ENCODE peak calls at places on chromosomes 4 and X, in ten cellular contexts. P is psoas muscle; R is heart left ventricle; I is HCT116; F is Karpas-422; U is mammary epithelial cell; J is colonic mucosa; L is tibial artery; T is CD4-positive, alpha-beta memory T cell; Y is adipocyte. H is an unnamed sample.
A peak's percentile ranks its signal among the peaks of the same experiment; 100 is the strongest.

GRCh38 chr4:101464596-101464995 is 117.3 kb upstream of the PPP3CA start:
- DNase-seq in J (no peak), Y (no peak), T (no peak), U (no peak), I (no peak), P (no peak), F (no peak), L (no peak), R (no peak), H (no peak)

GRCh38 chrX:123504630-123505270 is 228.1 kb downstream of the THOC2 start:
- DNase-seq in T (no peak), L (no peak), J (no peak), U (no peak), Y (no peak), P (no peak), F (no peak), R (no peak), I (no peak), H (no peak)

GRCh38 chrX:19064175-19064574 is 58.1 kb downstream of the ADGRG2 start:
- DNase-seq in R (no peak), L (no peak), Y (no peak), T (no peak), P (no peak), I (no peak), U (no peak), J (no peak), F (no peak), H (no peak)

GRCh38 chrX:16267431-16267830 is 100.2 kb downstream of the MAGEB17 start:
- DNase-seq in U (no peak), J (no peak), I (no peak), Y (no peak), L (no peak), T (no peak), P (no peak), F (no peak), R (no peak), H (no peak)

GRCh38 chr4:48687313-48687712 is 92.8 kb downstream of the FRYL start:
- DNase-seq in T (no peak), P (no peak), Y (no peak), U (no peak), L (no peak), I (no peak), J (no peak), R (no peak), F (no peak), H (no peak)

GRCh38 chrX:123878177-123878576 is 18.3 kb downstream of the XIAP start:
- DNase-seq in T (peak; percentile 30), Y (no peak), F (peak; percentile 64), J (no peak), U (no peak), P (no peak), I (no peak), L (no peak), R (no peak), H (no peak)

GRCh38 chr4:154506253-154506652 is 14.7 kb upstream of the DCHS2 start:
- DNase-seq in F (peak; percentile 73), R (no peak), Y (peak; percentile 74), U (peak; percentile 33), T (no peak), P (no peak), I (peak; percentile 13), L (no peak), J (no peak), H (no peak)

GRCh38 chr4:55424791-55425190 is 29.0 kb downstream of the TMEM165 start:
- DNase-seq in L (no peak), Y (no peak), I (no peak), T (no peak), F (no peak), R (no peak), P (no peak), J (no peak), U (no peak), H (no peak)

GRCh38 chr4:90103991-90104390 is 23.2 kb upstream of the CCSER1 start:
- DNase-seq in U (no peak), P (no peak), Y (no peak), I (no peak), L (no peak), F (no peak), T (no peak), J (no peak), R (no peak), H (no peak)

GRCh38 chrX:101407167-101407747 is 468 bp downstream of the GLA start:
- DNase-seq in T (no peak), J (no peak), R (no peak), L (no peak), Y (no peak), P (no peak), F (peak; percentile 66), U (no peak), I (no peak), H (no peak)

GRCh38 chr4:125125256-125125655 is 189.5 kb upstream of the FAT4 start:
- DNase-seq in U (no peak), J (no peak), F (no peak), L (no peak), R (no peak), P (no peak), I (no peak), Y (peak; percentile 43), T (no peak), H (no peak)

GRCh38 chr4:2848449-2848848 is 4.8 kb downstream of the ADD1 start:
- DNase-seq in T (no peak), J (no peak), Y (no peak), R (no peak), U (peak; percentile 16), L (no peak), P (no peak), F (no peak), I (no peak), H (no peak)

GRCh38 chr4:2850966-2851782 is 7.5 kb downstream of the ADD1 start:
- DNase-seq in F (peak; percentile 58), T (no peak), R (no peak), U (no peak), P (no peak), I (no peak), L (no peak), J (no peak), Y (no peak), H (no peak)

GRCh38 chr4:2847297-2847871 is 3.7 kb downstream of the ADD1 start:
- DNase-seq in F (no peak), U (no peak), P (no peak), J (no peak), L (no peak), I (no peak), T (no peak), Y (no peak), R (no peak), H (no peak)

GRCh38 chr4:2852481-2852881 is 8.8 kb downstream of the ADD1 start:
- DNase-seq in R (peak; percentile 65), T (peak; percentile 32), J (peak; percentile 45), I (no peak), P (peak; percentile 66), Y (no peak), L (no peak), U (no peak), F (no peak), H (peak; percentile 63)

GRCh38 chr4:2849267-2850140 is 5.9 kb downstream of the ADD1 start:
- DNase-seq in I (no peak), T (no peak), Y (peak; percentile 78), U (no peak), L (no peak), J (peak; percentile 49), F (no peak), P (no peak), R (no peak), H (no peak)
- H3K4me1 ChIP-seq in I (peaks cover 6% of the 10 kb centered on the region), T (peaks cover 92% of the 10 kb centered on the region), Y (peaks cover 21% of the 10 kb centered on the region), U (peaks cover 4% of the 10 kb centered on the region), L (peaks cover 83% of the 10 kb centered on the region), J (peaks cover 22% of the 10 kb centered on the region), F (peaks cover 41% of the 10 kb centered on the region), P (peaks cover 81% of the 10 kb centered on the region), R (peaks cover 85% of the 10 kb centered on the region), H (peaks cover 96% of the 10 kb centered on the region)

GRCh38 chr4:2804973-2805501 is 12.2 kb downstream of the SH3BP2 start:
- DNase-seq in T (no peak), Y (no peak), L (no peak), J (no peak), I (no peak), F (no peak), R (no peak), P (peak; percentile 48), U (no peak), H (peak; percentile 16)
- H3K4me1 ChIP-seq in T (peaks cover 18% of the 10 kb centered on the region), Y (peaks cover 78% of the 10 kb centered on the region), L (peaks cover 52% of the 10 kb centered on the region), J (peaks cover 52% of the 10 kb centered on the region), I (peaks cover 51% of the 10 kb centered on the region), F (peaks cover 58% of the 10 kb centered on the region), R (peaks cover 88% of the 10 kb centered on the region), P (peaks cover 48% of the 10 kb centered on the region), U (peaks cover 16% of the 10 kb centered on the region), H (peaks cover 94% of the 10 kb centered on the region)

GRCh38 chr4:153224474-153224873 is 20.2 kb downstream of the TRIM2 start:
- DNase-seq in I (no peak), U (no peak), J (no peak), P (no peak), T (no peak), Y (no peak), L (no peak), R (no peak), F (no peak), H (no peak)
- H3K4me1 ChIP-seq in I (peaks cover 38% of the 10 kb centered on the region), U (peaks cover 27% of the 10 kb centered on the region), J (no peaks in the 10 kb centered on the region), P (peaks cover 21% of the 10 kb centered on the region), T (peaks cover 36% of the 10 kb centered on the region), Y (peaks cover 18% of the 10 kb centered on the region), L (peaks cover 20% of the 10 kb centered on the region), R (peaks cover 69% of the 10 kb centered on the region), F (peaks cover 18% of the 10 kb centered on the region), H (peaks cover 67% of the 10 kb centered on the region)

DNA sequence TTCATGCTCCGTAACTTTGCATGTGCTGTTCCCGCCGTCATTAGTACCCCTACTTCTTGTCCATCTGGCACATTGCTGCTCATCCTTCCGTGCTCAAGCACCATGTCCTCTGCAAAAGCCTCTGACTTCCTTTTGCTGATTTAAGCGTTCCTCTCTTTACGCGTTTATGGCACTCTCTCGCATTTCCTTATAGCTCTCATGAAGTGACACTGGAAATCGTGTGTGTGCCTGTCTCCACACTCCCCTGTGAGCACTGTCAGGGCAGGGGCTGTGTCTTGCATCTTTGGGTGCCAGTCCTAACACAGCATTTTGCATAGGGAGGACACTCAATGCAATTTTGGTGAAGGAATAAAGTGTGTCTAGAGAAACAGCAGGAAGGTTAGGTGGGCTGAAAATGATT is 210.6 kb upstream of the FAT1 start:
- DNase-seq in T (no peak), J (peak; percentile 51), R (no peak), P (no peak), F (no peak), I (no peak), Y (no peak), L (no peak), U (no peak), H (no peak)
- H3K4me1 ChIP-seq in T (no peaks in the 10 kb centered on the region), J (peaks cover 11% of the 10 kb centered on the region), R (peaks cover 3% of the 10 kb centered on the region), P (no peaks in the 10 kb centered on the region), F (peaks cover 6% of the 10 kb centered on the region), I (peaks cover 96% of the 10 kb centered on the region), Y (peaks cover 35% of the 10 kb centered on the region), L (peaks cover 28% of the 10 kb centered on the region), U (peaks cover 27% of the 10 kb centered on the region), H (peaks cover 8% of the 10 kb centered on the region)

DNA sequence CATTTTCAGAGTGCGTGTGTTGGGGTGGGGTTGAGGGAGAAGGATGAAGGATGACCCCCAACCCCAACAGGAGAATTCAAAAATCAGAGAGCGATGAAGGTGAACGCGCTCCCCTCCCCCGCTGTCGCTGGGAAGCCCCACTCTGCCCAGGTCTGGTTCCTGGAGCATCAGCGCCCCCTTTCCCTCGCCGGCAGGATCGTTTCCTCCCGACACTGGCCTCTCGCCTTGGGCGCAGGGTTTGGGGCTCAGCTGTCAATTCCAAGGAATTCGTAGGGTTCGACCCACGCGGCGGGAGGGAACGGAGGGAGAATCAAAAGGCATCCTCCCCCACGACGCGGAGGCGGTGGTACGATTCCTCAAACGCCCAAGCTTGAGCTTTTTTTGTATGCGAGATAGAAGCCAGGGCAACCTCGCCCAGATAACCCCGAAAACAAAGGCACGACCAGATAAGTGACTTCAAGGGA is 997 bp upstream of the PDGFRA start:
- DNase-seq in Y (peak; percentile 95), L (peak; percentile 75), T (no peak), J (peak; percentile 70), P (peak; percentile 86), U (peak; percentile 65), R (peak; percentile 74), F (peak; percentile 89), I (no peak), H (peak; percentile 80)
- H3K4me1 ChIP-seq in Y (peaks cover 32% of the 10 kb centered on the region), L (peaks cover 61% of the 10 kb centered on the region), T (peaks cover 36% of the 10 kb centered on the region), J (peaks cover 26% of the 10 kb centered on the region), P (peaks cover 35% of the 10 kb centered on the region), U (peaks cover 24% of the 10 kb centered on the region), R (peaks cover 59% of the 10 kb centered on the region), F (peaks cover 18% of the 10 kb centered on the region), I (peaks cover 13% of the 10 kb centered on the region), H (peaks cover 74% of the 10 kb centered on the region)

H was measured in left ventricle myocardium inferior.